ENCODE peak calls at places on chromosome 20, in eight cellular contexts. W is cardiac fibroblast; C is coronary artery; T is mesothelial cell of epicardium; H is Calu3; N is right lobe of liver; E is lower lobe of right lung; P is CD8-positive, alpha-beta T cell. S is an unnamed sample.

GRCh38 chr20:4811661-4812181 is 90.0 kb downstream of the PRND start:
- DNase-seq in W (no peak), C (no peak), T (no peak), H (no peak), N (peak), E (peak), P (peak), S (peak)

GRCh38 chr20:1890469-1891262 is 4.5 kb upstream of the SIRPA start:
- DNase-seq in W (no peak), C (no peak), T (no peak), H (no peak), N (peak), E (no peak), P (no peak), S (no peak)

GRCh38 chr20:52974155-52974554 is 2.0 kb downstream of the TSHZ2 start:
- DNase-seq in W (no peak), C (no peak), T (no peak), H (no peak), N (peak), E (no peak), P (no peak), S (no peak)

GRCh38 chr20:60238992-60239655 is 280.9 kb downstream of the CDH26 start:
- DNase-seq in W (no peak), C (no peak), T (no peak), H (no peak), N (no peak), E (no peak), P (no peak), S (no peak)

GRCh38 chr20:6122111-6122872 is 538 bp downstream of the FERMT1 start:
- DNase-seq in W (peak), C (no peak), T (no peak), H (peak), N (no peak), E (no peak), P (no peak), S (no peak)

GRCh38 chr20:36786663-36787062 is 13.1 kb upstream of the DSN1 start:
- DNase-seq in W (no peak), C (no peak), T (no peak), H (no peak), N (no peak), E (no peak), P (no peak), S (no peak)

GRCh38 chr20:19397676-19398075 is 185.2 kb downstream of the SLC24A3 start:
- DNase-seq in W (no peak), C (no peak), T (no peak), H (no peak), N (no peak), E (no peak), P (no peak), S (no peak)

GRCh38 chr20:59747671-59748515 is 143.6 kb downstream of the PHACTR3 start:
- DNase-seq in W (no peak), C (no peak), T (no peak), H (no peak), N (no peak), E (no peak), P (no peak), S (no peak)

GRCh38 chr20:11694467-11694866 is 223.2 kb upstream of the BTBD3 start:
- DNase-seq in W (no peak), C (no peak), T (no peak), H (no peak), N (no peak), E (no peak), P (no peak), S (no peak)

GRCh38 chr20:1897965-1898464 is 2.8 kb downstream of the SIRPA start:
- DNase-seq in W (peak), C (no peak), T (no peak), H (no peak), N (no peak), E (no peak), P (no peak), S (peak)

GRCh38 chr20:46705378-46705729 is 4.1 kb upstream of the SLC2A10 start:
- DNase-seq in W (peak), C (no peak), T (no peak), H (no peak), N (no peak), E (no peak), P (no peak), S (no peak)

GRCh38 chr20:46376196-46376785 is 30.1 kb downstream of the ELMO2 start:
- DNase-seq in W (no peak), C (no peak), T (no peak), H (no peak), N (no peak), E (no peak), P (no peak), S (no peak)

GRCh38 chr20:59231124-59231804 is 67.6 kb downstream of the ZNF831 start:
- DNase-seq in W (no peak), C (no peak), T (no peak), H (no peak), N (no peak), E (no peak), P (no peak), S (no peak)

GRCh38 chr20:22438926-22439325 is 145.4 kb downstream of the FOXA2 start:
- DNase-seq in W (no peak), C (no peak), T (no peak), H (no peak), N (no peak), E (no peak), P (no peak), S (no peak)

GRCh38 chr20:51484141-51484815 is 58.2 kb downstream of the NFATC2 start:
- DNase-seq in W (no peak), C (no peak), T (no peak), H (no peak), N (no peak), E (peak), P (no peak), S (no peak)

GRCh38 chr20:24798930-24799705 is 150.0 kb upstream of the CST7 start:
- DNase-seq in W (no peak), C (no peak), T (no peak), H (no peak), N (no peak), E (peak), P (no peak), S (no peak)

GRCh38 chr20:59032023-59032712 is at the start of gene ATP5F1E:
- DNase-seq in W (peak), C (peak), T (peak), H (peak), N (peak), E (peak), P (peak), S (peak)

GRCh38 chr20:542777-543368 is 717 bp downstream of the CSNK2A1 start:
- DNase-seq in W (peak), C (no peak), T (no peak), H (peak), N (peak), E (peak), P (no peak), S (no peak)

GRCh38 chr20:35478804-35479472 is 23.5 kb downstream of the CEP250 start:
- DNase-seq in W (peak), C (no peak), T (no peak), H (no peak), N (no peak), E (no peak), P (no peak), S (no peak)

GRCh38 chr20:50223321-50223995 is 32.8 kb downstream of the CEBPB start:
- DNase-seq in W (no peak), C (no peak), T (no peak), H (no peak), N (no peak), E (peak), P (no peak), S (no peak)

GRCh38 chr20:46419882-46420281 is 13.5 kb upstream of the ELMO2 start:
- DNase-seq in W (no peak), C (no peak), T (no peak), H (no peak), N (no peak), E (no peak), P (no peak), S (no peak)

GRCh38 chr20:51487525-51488279 is 54.8 kb downstream of the NFATC2 start:
- DNase-seq in W (peak), C (no peak), T (no peak), H (peak), N (no peak), E (no peak), P (no peak), S (no peak)

GRCh38 chr20:24962182-24962492 is 13.1 kb downstream of the CST7 start:
- DNase-seq in W (no peak), C (no peak), T (no peak), H (no peak), N (no peak), E (peak), P (no peak), S (no peak)

GRCh38 chr20:57248132-57248797 is 18.2 kb downstream of the BMP7 start:
- DNase-seq in W (no peak), C (no peak), T (no peak), H (no peak), N (no peak), E (no peak), P (no peak), S (no peak)

GRCh38 chr20:23122959-23123655 is 37.0 kb upstream of the CD93 start:
- DNase-seq in W (no peak), C (no peak), T (no peak), H (no peak), N (no peak), E (no peak), P (no peak), S (no peak)

GRCh38 chr20:56205350-56205749 is 43.2 kb upstream of the MC3R start:
- DNase-seq in W (no peak), C (no peak), T (no peak), H (no peak), N (no peak), E (no peak), P (no peak), S (no peak)

GRCh38 chr20:32416206-32416605 is 58.1 kb downstream of the ASXL1 start:
- DNase-seq in W (no peak), C (no peak), T (no peak), H (no peak), N (no peak), E (no peak), P (no peak), S (no peak)

GRCh38 chr20:23583526-23583925 is 15.2 kb upstream of the CST9L start:
- DNase-seq in W (no peak), C (no peak), T (no peak), H (no peak), N (no peak), E (no peak), P (no peak), S (no peak)

GRCh38 chr20:50513169-50514034 is 3.2 kb downstream of the PTPN1 start:
- DNase-seq in W (peak), C (no peak), T (no peak), H (no peak), N (no peak), E (no peak), P (no peak), S (no peak)

GRCh38 chr20:54950285-54950684 is 474.9 kb downstream of the DOK5 start:
- DNase-seq in W (no peak), C (no peak), T (no peak), H (no peak), N (no peak), E (no peak), P (no peak), S (no peak)
- TF ChIP-seq CTCF in W (no peak), C (no peak), T (no peak), H (no peak), N (no peak), E (no peak), P (no peak), S (no peak)

GRCh38 chr20:48581167-48581566 is 246.6 kb downstream of the PREX1 start:
- DNase-seq in W (no peak), C (no peak), T (no peak), H (no peak), N (no peak), E (no peak), P (no peak), S (no peak)

GRCh38 chr20:48574383-48574782 is 253.4 kb downstream of the PREX1 start:
- DNase-seq in W (peak), C (no peak), T (no peak), H (peak), N (no peak), E (no peak), P (no peak), S (no peak)

GRCh38 chr20:48582361-48582991 is 245.3 kb downstream of the PREX1 start:
- DNase-seq in W (no peak), C (no peak), T (no peak), H (no peak), N (no peak), E (no peak), P (no peak), S (no peak)

GRCh38 chr20:48577557-48577956 is 250.2 kb downstream of the PREX1 start:
- DNase-seq in W (no peak), C (no peak), T (no peak), H (no peak), N (no peak), E (no peak), P (no peak), S (no peak)

GRCh38 chr20:48578397-48579098 is 249.3 kb downstream of the PREX1 start:
- DNase-seq in W (no peak), C (no peak), T (no peak), H (peak), N (no peak), E (no peak), P (no peak), S (no peak)
- TF ChIP-seq CTCF in W (no peak), C (no peak), T (no peak), H (no peak), N (no peak), E (no peak), P (no peak), S (no peak)

GRCh38 chr20:3670511-3670910 is 7.3 kb upstream of the GFRA4 start:
- DNase-seq in W (no peak), C (no peak), T (no peak), H (peak), N (no peak), E (no peak), P (no peak), S (no peak)
- TF ChIP-seq CTCF in W (no peak), C (no peak), T (no peak), H (no peak), N (no peak), E (no peak), P (no peak), S (no peak)

DNA sequence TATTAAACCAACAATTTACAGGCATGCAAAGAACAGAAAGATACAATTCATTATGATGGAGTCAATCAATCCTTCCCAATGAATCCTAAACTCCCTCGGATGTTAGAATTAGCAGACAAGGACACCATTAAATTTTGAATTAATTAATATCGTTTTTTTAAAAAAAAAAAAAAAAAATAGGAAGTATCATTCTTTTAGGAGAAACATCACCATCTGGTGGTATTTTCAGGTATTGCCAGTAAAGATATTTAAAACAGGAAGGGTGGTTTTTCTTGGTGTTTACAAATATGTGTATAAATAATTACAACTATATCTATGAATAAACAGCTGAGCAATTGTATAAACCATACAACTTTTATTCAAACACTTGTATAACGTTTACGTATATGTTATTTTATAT is 564.4 kb downstream of the HAO1 start:
- DNase-seq in W (peak), C (no peak), T (no peak), H (no peak), N (no peak), E (no peak), P (no peak), S (no peak)
- TF ChIP-seq CTCF in W (peak), C (no peak), T (peak), H (no peak), N (peak), E (peak), P (peak), S (no peak)

GRCh38 chr20:9884666-9885065 is 45.8 kb upstream of the PAK5 start:
- DNase-seq in W (no peak), C (no peak), T (no peak), H (no peak), N (no peak), E (no peak), P (no peak), S (no peak)
- TF ChIP-seq CTCF in W (no peak), C (no peak), T (no peak), H (no peak), N (no peak), E (no peak), P (no peak), S (no peak)

DNA sequence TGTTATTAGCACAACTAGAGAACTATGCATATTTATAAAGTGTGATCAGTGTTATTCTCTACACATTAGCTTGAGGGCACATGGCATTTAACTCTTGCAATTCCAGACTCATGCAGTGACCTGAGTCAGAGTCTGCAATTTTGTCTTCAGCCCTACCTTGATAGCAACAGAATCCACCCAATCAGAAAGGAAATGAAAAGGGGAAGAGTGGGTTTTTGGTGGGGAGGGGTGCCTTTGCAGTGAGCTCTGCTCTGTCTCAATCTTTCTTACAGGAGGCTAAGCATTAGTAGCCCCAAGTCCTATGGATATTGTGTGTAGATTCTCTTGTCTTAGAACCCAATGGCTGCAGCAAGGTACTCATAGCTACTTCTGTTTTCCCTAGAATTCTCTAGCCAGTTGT is 489.2 kb downstream of the DHX35 start:
- DNase-seq in W (no peak), C (no peak), T (no peak), H (no peak), N (no peak), E (no peak), P (no peak), S (no peak)
- TF ChIP-seq CTCF in W (no peak), C (no peak), T (no peak), H (no peak), N (no peak), E (no peak), P (no peak), S (no peak)

GRCh38 chr20:63544958-63545516 is 2.5 kb downstream of the SRMS start:
- DNase-seq in W (no peak), C (no peak), T (no peak), H (peak), N (no peak), E (no peak), P (no peak), S (no peak)
- TF ChIP-seq CTCF in W (no peak), C (no peak), T (no peak), H (no peak), N (no peak), E (no peak), P (no peak), S (no peak)